ENCODE peak calls at places on chromosomes 13 and 19, in ten cellular contexts. Q is H9, L is neural progenitor cell, W is WERI-Rb-1, I is cardiac fibroblast, X is mesothelial cell of epicardium, D is thoracic aorta, M is A673, G is astrocyte of the spinal cord, U is psoas muscle. F is an unnamed sample.
A peak's percentile ranks its signal among the peaks of the same experiment; 100 is the strongest.

GRCh38 chr19:41915248-41916032 is 12.8 kb downstream of the ERFL start:
- DNase-seq in D (no peak), G (no peak), Q (no peak), X (no peak), W (no peak), M (no peak), I (no peak), L (no peak), U (no peak), F (no peak)

GRCh38 chr19:46722004-46722380 is 5.1 kb upstream of the PRKD2 start:
- DNase-seq in D (no peak), X (no peak), W (no peak), M (no peak), Q (no peak), G (no peak), U (no peak), I (no peak), L (no peak), F (no peak)

GRCh38 chr19:44061038-44061437 is 9.2 kb downstream of the ZNF223 start:
- DNase-seq in I (no peak), X (no peak), U (no peak), D (no peak), W (no peak), M (no peak), G (no peak), L (no peak), Q (no peak), F (no peak)

GRCh38 chr19:17779281-17779930 is 15.5 kb upstream of the B3GNT3 start:
- DNase-seq in W (peak; percentile 50), D (no peak), M (peak; percentile 82), U (no peak), I (peak; percentile 27), X (no peak), L (peak; percentile 81), Q (peak; percentile 93), G (no peak), F (no peak)

GRCh38 chr13:97141564-97142005 is 80.5 kb upstream of the MBNL2 start:
- DNase-seq in U (no peak), I (peak; percentile 89), G (peak; percentile 87), W (peak; percentile 27), L (peak; percentile 26), X (no peak), Q (peak; percentile 72), M (peak; percentile 80), D (no peak), F (peak; percentile 18)

GRCh38 chr19:55082023-55082851 is 6.6 kb downstream of the EPS8L1 start:
- DNase-seq in I (peak; percentile 54), D (no peak), L (peak; percentile 72), M (peak; percentile 80), G (peak; percentile 41), X (no peak), Q (peak; percentile 97), W (peak; percentile 89), U (no peak), F (no peak)

GRCh38 chr19:18164072-18164471 is 9.5 kb upstream of the IFI30 start:
- DNase-seq in I (no peak), D (no peak), W (no peak), Q (no peak), G (no peak), U (no peak), L (no peak), X (no peak), M (no peak), F (no peak)

GRCh38 chr19:46537136-46538097 is 41.8 kb upstream of the PNMA8B start:
- DNase-seq in G (no peak), U (peak; percentile 70), I (peak; percentile 63), X (no peak), L (peak; percentile 63), D (no peak), W (peak; percentile 64), M (peak; percentile 50), Q (peak; percentile 68), F (peak; percentile 77)

GRCh38 chr13:67049744-67050143 is 180.4 kb downstream of the PCDH9 start:
- DNase-seq in L (no peak), X (no peak), W (no peak), I (no peak), M (no peak), Q (no peak), D (no peak), U (no peak), G (no peak), F (no peak)

GRCh38 chr19:5038631-5039271 is 69.8 kb downstream of the KDM4B start:
- DNase-seq in W (peak; percentile 47), L (peak; percentile 47), I (peak; percentile 38), G (no peak), Q (peak; percentile 56), U (no peak), D (no peak), M (peak; percentile 73), X (no peak), F (peak; percentile 33)

GRCh38 chr19:36638862-36639510 is 27.7 kb downstream of the ZNF461 start:
- DNase-seq in U (no peak), W (no peak), X (no peak), I (peak; percentile 9), G (peak; percentile 10), M (no peak), D (no peak), Q (no peak), L (no peak), F (no peak)

GRCh38 chr19:17266589-17266974 is 661 bp upstream of the BABAM1 start:
- DNase-seq in D (no peak), U (no peak), W (no peak), L (peak; percentile 41), X (no peak), M (no peak), Q (no peak), I (no peak), G (no peak), F (no peak)

GRCh38 chr13:61156753-61157152 is 258.9 kb downstream of the PCDH20 start:
- DNase-seq in W (no peak), Q (no peak), M (no peak), G (no peak), D (no peak), U (no peak), L (no peak), X (no peak), I (no peak), F (no peak)

GRCh38 chr13:46489586-46490023 is 63.4 kb upstream of the LRCH1 start:
- DNase-seq in X (no peak), I (peak; percentile 95), U (peak; percentile 56), L (peak; percentile 18), M (peak; percentile 41), D (peak; percentile 62), Q (no peak), G (peak; percentile 86), W (no peak), F (no peak)

GRCh38 chr13:25371608-25372274 is at the start of gene ATP8A2:
- DNase-seq in X (peak; percentile 32), U (no peak), G (no peak), D (no peak), Q (peak; percentile 40), W (peak; percentile 63), L (peak; percentile 78), M (peak; percentile 6), I (no peak), F (peak; percentile 23)

GRCh38 chr19:49019242-49019932 is 2.5 kb upstream of the LHB start:
- DNase-seq in X (no peak), U (peak; percentile 90), M (peak; percentile 51), G (no peak), W (peak; percentile 80), L (peak; percentile 77), I (peak; percentile 45), Q (peak; percentile 86), D (no peak), F (peak; percentile 71)
- TF ChIP-seq CTCF in X (peak; percentile 14), U (no peak), M (peak; percentile 48), G (no peak), W (peak; percentile 49), L (peak; percentile 44), I (no peak), Q (peak; percentile 65), D (no peak), F (no peak)

GRCh38 chr19:40178756-40179155 is 12.5 kb upstream of the MAP3K10 start:
- DNase-seq in X (no peak), M (no peak), L (no peak), D (no peak), I (no peak), U (no peak), W (no peak), G (no peak), Q (no peak), F (no peak)

DNA sequence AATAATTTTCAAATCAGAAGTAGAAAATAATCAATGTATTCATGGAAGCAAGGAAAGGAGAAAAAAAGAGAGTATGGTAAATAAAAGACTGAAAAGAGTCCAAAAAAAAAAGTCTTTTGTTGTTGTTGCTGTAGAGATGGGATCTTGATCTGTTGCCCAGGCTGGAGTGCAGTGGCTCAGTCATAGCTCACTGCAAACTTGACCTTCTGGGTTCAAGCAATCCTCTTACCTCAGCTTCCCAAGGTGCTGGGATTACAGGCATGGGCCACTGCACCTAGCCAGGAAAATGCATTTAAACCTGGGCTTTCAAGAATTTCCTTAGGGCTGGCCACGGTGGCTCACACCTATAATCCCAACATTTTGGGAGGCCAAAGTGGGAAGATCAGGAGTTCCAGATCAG is 7.0 kb upstream of the MAP3K10 start:
- DNase-seq in X (no peak), Q (no peak), W (no peak), I (no peak), M (no peak), L (no peak), U (no peak), D (no peak), G (no peak), F (no peak)
- TF ChIP-seq CTCF in X (no peak), Q (no peak), W (no peak), I (no peak), M (no peak), L (no peak), U (no peak), D (no peak), G (no peak), F (no peak)

GRCh38 chr19:3554254-3555083 is 2.9 kb downstream of the MFSD12 start:
- DNase-seq in U (no peak), W (no peak), D (no peak), M (no peak), Q (no peak), I (no peak), X (no peak), L (no peak), G (no peak), F (no peak)
- TF ChIP-seq CTCF in U (no peak), W (no peak), D (no peak), M (no peak), Q (no peak), I (no peak), X (no peak), L (no peak), G (no peak), F (no peak)

DNA sequence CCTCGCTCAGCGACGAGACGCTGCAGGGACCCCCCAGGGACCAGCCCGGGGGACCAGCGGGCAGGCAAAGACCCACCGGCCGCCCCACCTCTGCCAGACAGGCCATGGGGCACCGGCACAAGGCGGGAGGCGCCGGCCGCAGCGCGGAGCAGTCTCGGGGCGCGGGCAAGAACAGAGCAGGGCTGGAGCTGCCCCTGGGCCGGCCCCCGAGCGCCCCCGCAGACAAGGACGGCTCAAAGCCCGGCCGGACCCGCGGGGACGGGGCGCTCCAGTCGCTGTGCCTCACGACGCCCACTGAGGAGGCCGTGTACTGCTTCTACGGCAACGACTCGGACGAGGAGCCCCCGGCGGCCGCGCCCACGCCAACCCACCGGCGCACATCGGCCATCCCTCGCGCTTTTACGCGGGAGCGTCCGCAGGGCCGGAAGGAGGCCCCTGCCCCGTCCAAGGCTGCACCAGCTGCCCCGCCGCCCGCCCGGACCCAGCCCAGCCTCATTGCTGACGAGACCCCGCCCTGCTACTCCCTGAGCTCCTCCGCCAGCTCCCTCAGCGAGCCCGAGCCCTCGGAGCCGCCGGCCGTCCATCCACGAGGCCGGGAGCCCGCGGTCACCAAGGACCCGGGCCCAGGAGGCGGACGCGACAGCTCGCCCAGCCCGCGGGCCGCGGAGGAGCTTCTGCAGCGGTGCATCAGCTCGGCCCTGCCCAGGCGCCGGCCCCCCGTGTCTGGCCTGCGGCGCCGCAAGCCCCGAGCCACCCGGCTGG is 11.3 kb downstream of the C19orf25 start:
- DNase-seq in M (no peak), X (no peak), W (no peak), Q (no peak), L (peak; percentile 66), G (no peak), U (peak; percentile 51), I (no peak), D (no peak), F (no peak)
- TF ChIP-seq CTCF in M (no peak), X (no peak), W (no peak), Q (no peak), L (peak; percentile 9), G (no peak), U (no peak), I (no peak), D (no peak), F (no peak)